ENCODE peak calls at places on chromosome 19, in six cellular contexts. I is K562, T is HepG2, G is H1, Z is HCT116, W is GM12878. V is an unnamed sample.
A peak's percentile ranks its signal among the peaks of the same experiment; 100 is the strongest.

GRCh38 chr19:30366282-30366681 is 5.9 kb upstream of the ZNF536 start:
- DNase-seq in I (no peak), T (no peak), G (no peak), Z (no peak), W (no peak), V (no peak)

GRCh38 chr19:23822735-23823134 is 64.0 kb upstream of the ZNF681 start:
- DNase-seq in I (no peak), T (no peak), G (no peak), Z (no peak), W (no peak), V (no peak)

GRCh38 chr19:40632311-40633036 is 31.3 kb downstream of the LTBP4 start:
- DNase-seq in I (no peak), T (no peak), G (no peak), Z (no peak), W (no peak), V (no peak)

GRCh38 chr19:11041966-11042627 is 47.2 kb upstream of the LDLR start:
- DNase-seq in I (no peak), T (no peak), G (no peak), Z (no peak), W (no peak), V (no peak)

GRCh38 chr19:30116984-30117555 is 175.0 kb downstream of the URI1 start:
- DNase-seq in I (no peak), T (no peak), G (no peak), Z (no peak), W (no peak), V (no peak)

GRCh38 chr19:45630463-45630862 is 8.7 kb downstream of the EML2 start:
- DNase-seq in I (no peak), T (no peak), G (no peak), Z (peak; percentile 67), W (peak; percentile 60), V (no peak)

GRCh38 chr19:12482505-12482886 is 2.1 kb downstream of the ZNF709 start:
- DNase-seq in I (no peak), T (no peak), G (no peak), Z (no peak), W (peak; percentile 33), V (no peak)

GRCh38 chr19:51107406-51108065 is 673 bp downstream of the CTU1 start:
- DNase-seq in I (peak; percentile 78), T (peak; percentile 37), G (no peak), Z (peak; percentile 15), W (no peak), V (no peak)

GRCh38 chr19:15779756-15780476 is 7.5 kb upstream of the OR10H5 start:
- DNase-seq in I (no peak), T (peak; percentile 45), G (no peak), Z (no peak), W (no peak), V (peak; percentile 42)

GRCh38 chr19:49431330-49431749 is 6.2 kb downstream of the GFY start:
- DNase-seq in I (peak; percentile 85), T (no peak), G (no peak), Z (no peak), W (no peak), V (no peak)

GRCh38 chr19:2488942-2489731 is 13.2 kb downstream of the GADD45B start:
- DNase-seq in I (no peak), T (no peak), G (no peak), Z (no peak), W (no peak), V (no peak)

GRCh38 chr19:35978832-35979365 is 16.1 kb upstream of the SDHAF1 start:
- DNase-seq in I (no peak), T (no peak), G (no peak), Z (no peak), W (no peak), V (no peak)

GRCh38 chr19:30444253-30444671 is 72.1 kb downstream of the ZNF536 start:
- DNase-seq in I (no peak), T (no peak), G (no peak), Z (no peak), W (no peak), V (no peak)

GRCh38 chr19:55319786-55320185 is 5.4 kb downstream of the TMEM150B start:
- DNase-seq in I (peak; percentile 69), T (no peak), G (peak; percentile 61), Z (no peak), W (no peak), V (no peak)

GRCh38 chr19:10111405-10111811 is at the start of gene P2RY11:
- DNase-seq in I (peak; percentile 20), T (no peak), G (no peak), Z (no peak), W (peak; percentile 75), V (no peak)

GRCh38 chr19:10544242-10544752 is 593 bp downstream of the ATG4D start:
- DNase-seq in I (peak; percentile 67), T (no peak), G (no peak), Z (no peak), W (no peak), V (no peak)

GRCh38 chr19:2329528-2329927 is 1.0 kb downstream of the SPPL2B start:
- DNase-seq in I (peak; percentile 62), T (no peak), G (no peak), Z (no peak), W (no peak), V (no peak)

GRCh38 chr19:41705393-41706174 is 2.8 kb upstream of the CEACAM5 start:
- DNase-seq in I (peak; percentile 43), T (no peak), G (no peak), Z (no peak), W (no peak), V (no peak)

GRCh38 chr19:41707502-41707812 is 969 bp upstream of the CEACAM5 start:
- DNase-seq in I (peak; percentile 11), T (no peak), G (no peak), Z (no peak), W (no peak), V (no peak)

GRCh38 chr19:41707871-41708371 is 505 bp upstream of the CEACAM5 start:
- DNase-seq in I (no peak), T (no peak), G (no peak), Z (no peak), W (no peak), V (no peak)

GRCh38 chr19:41708481-41708880 is at the start of gene CEACAM5:
- DNase-seq in I (no peak), T (no peak), G (no peak), Z (no peak), W (no peak), V (no peak)

DNA sequence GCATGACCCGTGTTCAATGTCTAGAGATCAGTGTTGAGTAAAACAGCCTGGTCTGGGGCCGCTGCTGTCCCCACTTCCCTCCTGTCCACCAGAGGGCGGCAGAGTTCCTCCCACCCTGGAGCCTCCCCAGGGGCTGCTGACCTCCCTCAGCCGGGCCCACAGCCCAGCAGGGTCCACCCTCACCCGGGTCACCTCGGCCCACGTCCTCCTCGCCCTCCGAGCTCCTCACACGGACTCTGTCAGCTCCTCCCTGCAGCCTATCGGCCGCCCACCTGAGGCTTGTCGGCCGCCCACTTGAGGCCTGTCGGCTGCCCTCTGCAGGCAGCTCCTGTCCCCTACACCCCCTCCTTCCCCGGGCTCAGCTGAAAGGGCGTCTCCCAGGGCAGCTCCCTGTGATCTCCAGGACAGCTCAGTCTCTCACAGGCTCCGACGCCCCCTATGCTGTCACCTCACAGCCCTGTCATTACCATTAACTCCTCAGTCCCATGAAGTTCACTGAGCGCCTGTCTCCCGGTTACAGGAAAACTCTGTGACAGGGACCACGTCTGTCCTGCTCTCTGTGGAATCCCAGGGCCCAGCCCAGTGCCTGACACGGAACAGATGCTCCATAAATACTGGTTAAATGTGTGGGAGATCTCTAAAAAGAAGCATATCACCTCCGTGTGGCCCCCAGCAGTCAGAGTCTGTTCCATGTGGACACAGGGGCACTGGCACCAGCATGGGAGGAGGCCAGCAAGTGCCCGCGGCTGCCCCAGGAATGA is 1.5 kb upstream of the CEACAM5 start:
- DNase-seq in I (peak; percentile 82), T (peak; percentile 64), G (peak; percentile 65), Z (peak; percentile 69), W (peak; percentile 3), V (peak; percentile 46)
- TF ChIP-seq YY1 in I (no peak), T (no peak), G (no peak), Z (no peak), W (no peak), V (no peak)

GRCh38 chr19:13788991-13789390 is 6.3 kb upstream of the ZSWIM4 start:
- DNase-seq in I (no peak), T (no peak), G (no peak), Z (no peak), W (no peak), V (no peak)

GRCh38 chr19:13781547-13781946 is 7.3 kb downstream of the C19orf53 start:
- DNase-seq in I (peak; percentile 76), T (no peak), G (no peak), Z (peak; percentile 54), W (no peak), V (peak; percentile 62)

GRCh38 chr19:13782537-13782936 is 8.3 kb downstream of the C19orf53 start:
- DNase-seq in I (no peak), T (no peak), G (no peak), Z (no peak), W (no peak), V (no peak)

GRCh38 chr19:13783565-13784500 is 9.6 kb downstream of the C19orf53 start:
- DNase-seq in I (no peak), T (no peak), G (no peak), Z (no peak), W (no peak), V (no peak)

DNA sequence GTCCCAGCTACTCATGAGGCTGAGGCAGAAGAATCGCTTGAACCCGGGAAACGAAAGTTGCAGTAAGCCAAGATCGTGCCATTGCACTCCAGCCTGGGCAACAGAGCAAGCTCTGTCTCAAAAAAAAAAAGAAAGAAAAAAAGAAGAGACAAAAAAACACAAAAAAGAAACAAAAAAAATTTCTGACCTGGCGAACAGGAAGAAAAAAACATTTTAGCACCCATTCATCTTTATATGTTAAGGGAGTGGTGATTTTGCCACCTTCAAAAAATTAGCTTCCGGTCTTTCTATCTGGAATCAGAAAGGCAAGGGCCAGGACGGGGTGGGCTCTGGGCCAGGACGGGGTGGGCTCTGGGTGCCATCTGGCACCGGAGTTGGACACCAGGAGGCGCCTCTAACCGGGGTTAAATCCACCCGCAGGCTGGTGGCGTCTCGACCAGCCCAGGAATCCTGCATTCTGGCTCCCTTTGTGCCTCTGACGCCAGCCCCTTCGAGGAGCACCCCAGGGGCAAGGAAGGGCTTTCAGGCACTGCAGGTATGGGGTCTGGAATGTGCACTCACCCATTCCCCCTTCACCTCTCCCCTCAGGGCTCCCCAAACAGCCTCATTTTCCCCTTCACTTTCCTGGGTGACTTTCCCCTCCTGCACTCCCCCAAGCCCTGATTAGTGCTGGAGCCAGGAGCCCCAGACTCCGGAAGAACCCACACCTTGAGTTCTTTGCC is 10.4 kb upstream of the ZSWIM4 start:
- DNase-seq in I (peak; percentile 70), T (peak; percentile 44), G (no peak), Z (peak; percentile 39), W (no peak), V (no peak)
- H3K4me1 ChIP-seq in I (peaks cover 21% of the 10 kb centered on the region), T (peaks cover 35% of the 10 kb centered on the region), G (peaks cover 3% of the 10 kb centered on the region), Z (peaks cover 35% of the 10 kb centered on the region), W (peaks cover 26% of the 10 kb centered on the region), V (peaks cover 12% of the 10 kb centered on the region)

GRCh38 chr19:33297401-33298145 is 4.8 kb downstream of the CEBPA start:
- DNase-seq in I (no peak), T (no peak), G (no peak), Z (no peak), W (no peak), V (no peak)
- TF ChIP-seq ZNF274 in I (no peak), T (no peak), G (no peak), Z (no peak), W (no peak), V (no peak)

DNA sequence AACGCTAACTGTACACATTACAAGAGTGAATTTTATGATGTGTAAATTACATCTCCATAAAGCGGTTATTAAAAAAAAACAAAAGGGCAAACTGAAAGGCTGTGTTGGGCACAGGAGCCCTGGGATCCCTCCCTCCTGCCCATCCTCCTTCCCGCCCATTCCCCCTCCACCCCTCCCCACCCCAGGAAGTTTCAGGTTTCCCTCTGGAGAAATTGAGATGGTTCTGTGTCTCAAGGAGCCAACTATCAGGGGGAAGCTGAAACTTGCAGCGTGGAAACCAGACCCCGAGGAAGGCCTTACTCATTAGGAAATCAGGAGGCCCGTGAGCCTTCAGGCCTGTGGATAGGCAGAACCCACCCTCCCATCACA is 15.7 kb downstream of the MLLT1 start:
- DNase-seq in I (no peak), T (no peak), G (no peak), Z (no peak), W (no peak), V (no peak)
- TF ChIP-seq YY1 in I (no peak), T (no peak), G (no peak), Z (no peak), W (no peak), V (no peak)

V was measured in NT2/D1.